ENCODE peak calls at places on chromosomes 12 and 14, in seven cellular contexts. M is lung, G is tibial artery, A is tibial nerve, J is sigmoid colon, I is thoracic aorta, E is lower lobe of right lung. O is an unnamed sample.

GRCh38 chr12:123388218-123388947 is 4.5 kb downstream of the KMT5A start:
- DNase-seq in I (peak; percentile 40), G (peak; percentile 72), A (peak; percentile 57), E (peak; percentile 82), M (peak; percentile 76), J (peak; percentile 88), O (peak; percentile 82)

GRCh38 chr14:37571391-37571790 is 23.7 kb downstream of the FOXA1 start:
- DNase-seq in M (no peak), G (no peak), E (no peak), A (no peak), I (no peak), J (no peak), O (no peak)

GRCh38 chr12:50992814-50993213 is 33.4 kb downstream of the SLC11A2 start:
- DNase-seq in I (no peak), E (no peak), G (peak; percentile 64), M (no peak), A (peak; percentile 30), J (no peak), O (no peak)

GRCh38 chr12:16939871-16940306 is 333.9 kb upstream of the LMO3 start:
- DNase-seq in G (no peak), E (peak; percentile 50), M (peak; percentile 62), I (no peak), A (no peak), J (no peak), O (peak; percentile 49)

GRCh38 chr12:19971396-19971802 is 396.9 kb upstream of the PDE3A start:
- DNase-seq in E (no peak), M (no peak), J (no peak), I (no peak), A (no peak), G (no peak), O (no peak)

GRCh38 chr12:22377731-22378496 is 43.4 kb upstream of the ST8SIA1 start:
- DNase-seq in G (no peak), E (no peak), A (no peak), M (no peak), J (no peak), I (no peak), O (no peak)

GRCh38 chr14:39469094-39469710 is 37.0 kb upstream of the FBXO33 start:
- DNase-seq in I (no peak), J (no peak), E (no peak), G (no peak), A (no peak), M (no peak), O (peak; percentile 31)

GRCh38 chr14:97709552-97709951 is 912.4 kb downstream of the VRK1 start:
- DNase-seq in A (no peak), I (no peak), J (no peak), G (no peak), M (no peak), E (no peak), O (no peak)

GRCh38 chr12:113392988-113393579 is 10.6 kb downstream of the SDS start:
- DNase-seq in E (no peak), G (no peak), M (no peak), A (no peak), I (no peak), J (no peak), O (peak; percentile 12)

GRCh38 chr12:15428632-15429031 is 106.3 kb downstream of the PTPRO start:
- DNase-seq in I (no peak), E (no peak), A (no peak), G (no peak), M (no peak), J (no peak), O (no peak)

GRCh38 chr12:131105351-131105735 is 151.6 kb downstream of the ADGRD1 start:
- DNase-seq in A (no peak), G (peak; percentile 17), I (no peak), E (no peak), J (peak; percentile 56), M (no peak), O (no peak)

GRCh38 chr12:119082496-119082895 is 96.2 kb upstream of the HSPB8 start:
- DNase-seq in M (no peak), G (no peak), A (no peak), E (no peak), J (no peak), I (no peak), O (no peak)

GRCh38 chr12:132951649-132952048 is 4.5 kb downstream of the ZNF605 start:
- DNase-seq in I (no peak), E (no peak), M (no peak), G (no peak), J (no peak), A (no peak), O (no peak)

GRCh38 chr14:51400142-51400541 is 160.1 kb downstream of the TMX1 start:
- DNase-seq in J (no peak), M (no peak), G (no peak), E (no peak), A (no peak), I (no peak), O (no peak)

GRCh38 chr14:64654072-64654899 is 49.9 kb upstream of the PLEKHG3 start:
- DNase-seq in M (no peak), J (no peak), G (no peak), A (no peak), E (no peak), I (no peak), O (no peak)

GRCh38 chr14:61866932-61867920 is 105.0 kb downstream of the SNAPC1 start:
- DNase-seq in I (no peak), A (no peak), E (no peak), M (no peak), G (no peak), J (no peak), O (no peak)

GRCh38 chr12:123523518-123523917 is 10.0 kb downstream of the RILPL1 start:
- DNase-seq in E (no peak), A (no peak), I (no peak), G (no peak), J (no peak), M (no peak), O (no peak)

GRCh38 chr12:98973395-98973794 is 328.3 kb downstream of the APAF1 start:
- DNase-seq in A (no peak), M (no peak), G (no peak), I (no peak), E (no peak), J (no peak), O (no peak)

GRCh38 chr12:78293039-78293686 is 462.5 kb downstream of the NAV3 start:
- DNase-seq in M (no peak), G (no peak), A (no peak), E (no peak), I (no peak), J (no peak), O (peak; percentile 35)

GRCh38 chr14:20970983-20971704 is 15.9 kb downstream of the RNASE2 start:
- DNase-seq in A (peak; percentile 60), I (peak; percentile 28), J (peak; percentile 92), G (peak; percentile 75), E (peak; percentile 91), M (peak; percentile 84), O (peak; percentile 86)

GRCh38 chr14:20969336-20969735 is 14.0 kb downstream of the RNASE2 start:
- DNase-seq in M (no peak), I (no peak), G (no peak), A (no peak), E (no peak), J (no peak), O (no peak)

GRCh38 chr14:20973501-20973900 is 16.3 kb upstream of the METTL17 start:
- DNase-seq in I (no peak), E (no peak), A (no peak), G (no peak), J (no peak), M (no peak), O (no peak)

GRCh38 chr14:20970647-20970982 is 15.3 kb downstream of the RNASE2 start:
- DNase-seq in G (no peak), J (no peak), M (no peak), E (no peak), A (no peak), I (no peak), O (no peak)

GRCh38 chr14:20971705-20972021 is 16.4 kb downstream of the RNASE2 start:
- DNase-seq in M (no peak), A (no peak), J (no peak), I (no peak), E (no peak), G (no peak), O (no peak)
- TF ChIP-seq CTCF in M (no peak), A (no peak), J (no peak), I (no peak), E (no peak), G (no peak), O (no peak)

DNA sequence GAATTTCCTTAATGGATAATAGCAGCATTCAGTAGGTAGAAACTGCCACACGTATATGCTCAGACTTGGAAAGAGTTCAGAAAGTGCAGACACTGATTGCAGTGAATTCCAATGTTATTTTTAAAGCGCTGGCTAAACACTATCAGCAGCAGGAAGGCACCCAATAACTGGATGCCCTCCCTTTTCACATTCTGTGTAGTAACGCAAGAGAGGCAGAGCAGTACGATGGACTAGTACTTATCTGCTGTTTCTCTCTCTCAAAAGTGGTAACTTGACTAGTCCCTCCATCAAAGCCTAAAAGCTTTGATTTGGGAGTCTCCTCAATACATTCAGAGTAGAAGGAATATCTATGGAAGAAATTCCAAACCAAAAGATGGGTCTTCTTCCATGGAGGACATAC is 791.0 kb downstream of the TMTC2 start:
- DNase-seq in I (no peak), A (no peak), J (no peak), M (no peak), E (no peak), G (no peak), O (no peak)
- H3K9me3 ChIP-seq in I (no peaks in the 10 kb centered on the region), A (no peaks in the 10 kb centered on the region), J (no peaks in the 10 kb centered on the region), M (no peaks in the 10 kb centered on the region), E (no peaks in the 10 kb centered on the region), G (no peaks in the 10 kb centered on the region), O (no peaks in the 10 kb centered on the region)

DNA sequence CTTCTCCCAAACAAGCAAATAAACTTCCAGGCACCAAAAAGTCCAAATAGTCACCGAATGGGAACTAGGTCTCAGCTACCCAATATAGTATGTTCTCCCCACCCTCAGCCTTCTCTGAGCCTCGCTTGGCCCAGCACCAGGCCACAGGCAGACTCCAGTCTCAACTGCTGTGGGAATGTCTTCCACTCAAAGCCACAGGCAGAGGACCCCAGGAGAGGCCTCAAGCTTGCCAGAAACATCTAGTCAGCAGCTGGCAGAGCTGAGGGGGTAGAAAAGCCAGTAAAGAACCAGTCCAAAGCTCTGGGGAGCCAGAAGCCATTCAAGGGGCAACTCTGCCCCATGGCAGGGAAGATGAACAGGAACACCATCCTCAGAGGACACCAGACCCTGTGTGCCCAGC is 41.8 kb downstream of the FMNL3 start:
- DNase-seq in G (no peak), J (no peak), E (no peak), A (no peak), M (no peak), I (no peak), O (no peak)
- H3K4me1 ChIP-seq in G (peaks cover 30% of the 10 kb centered on the region), J (peaks cover 25% of the 10 kb centered on the region), E (peaks cover 67% of the 10 kb centered on the region), A (peaks cover 66% of the 10 kb centered on the region), M (peaks cover 22% of the 10 kb centered on the region), I (peaks cover 29% of the 10 kb centered on the region), O (peaks cover 10% of the 10 kb centered on the region)

DNA sequence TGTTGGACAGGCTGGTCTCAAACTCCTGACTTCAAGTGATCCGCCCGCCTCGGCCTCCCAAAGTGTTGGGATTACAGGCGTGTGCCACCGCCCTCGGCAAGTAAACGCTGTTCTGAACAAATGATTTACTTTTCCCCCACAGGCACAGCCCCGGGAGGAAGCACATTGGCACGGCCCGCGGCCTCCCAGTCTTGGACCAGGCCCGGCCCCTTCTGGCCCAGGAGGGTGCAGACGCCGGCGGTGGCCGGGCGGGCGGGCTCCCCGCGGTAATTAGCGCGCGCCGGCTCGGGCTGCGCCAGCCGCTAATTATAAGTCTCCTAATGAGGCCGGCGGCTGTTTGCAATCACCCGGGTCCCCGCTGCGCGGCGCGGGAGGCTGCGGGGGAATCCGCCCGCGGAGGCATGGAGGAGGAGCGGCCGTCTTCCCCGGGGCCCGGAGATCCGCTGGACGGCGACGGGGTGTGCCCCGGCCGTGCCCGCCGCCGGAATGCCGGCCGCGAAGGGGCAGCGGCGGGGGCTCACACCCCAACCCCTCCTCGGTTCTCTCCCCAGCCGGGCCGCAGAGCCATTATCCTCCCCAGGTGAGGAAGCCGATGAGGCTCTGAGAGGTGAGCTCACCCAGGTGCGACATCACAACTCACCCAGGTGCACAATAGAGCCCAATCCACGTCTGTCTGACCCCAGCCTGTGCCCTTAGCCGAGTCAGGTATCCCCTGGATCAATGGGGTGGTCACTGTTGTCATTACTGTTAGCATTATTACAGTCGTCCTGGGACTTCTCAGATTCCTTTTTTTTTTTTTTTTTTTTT is 3.3 kb upstream of the POP5 start:
- DNase-seq in A (peak; percentile 19), I (no peak), M (peak; percentile 43), G (peak; percentile 41), E (peak; percentile 65), J (peak; percentile 68), O (peak; percentile 82)
- TF ChIP-seq CTCF in A (peak; percentile 18), I (peak; percentile 37), M (no peak), G (peak; percentile 20), E (peak; percentile 40), J (no peak), O (no peak)

O was measured in mucosa of descending colon.